ENCODE peak calls at places on chromosomes 13 and 19, in eight cellular contexts. Z is HCT116; U is uterus; N is CD8-positive, alpha-beta T cell; M is AG04449; Q is choroid plexus epithelial cell; C is AG04450; I is ovary. Y is an unnamed sample.

GRCh38 chr13:29654807-29655547 is 59.5 kb upstream of the SLC7A1 start:
- DNase-seq in Z (no peak), U (no peak), N (no peak), M (peak), Q (no peak), C (no peak), I (no peak), Y (no peak)

GRCh38 chr13:101181076-101181685 is 235.1 kb downstream of the NALCN start:
- DNase-seq in Z (no peak), U (no peak), N (no peak), M (no peak), Q (no peak), C (no peak), I (no peak), Y (no peak)

GRCh38 chr13:33639158-33639557 is 178.8 kb upstream of the RFC3 start:
- DNase-seq in Z (no peak), U (peak), N (no peak), M (peak), Q (peak), C (peak), I (peak), Y (no peak)

GRCh38 chr19:58401825-58402433 is 6.5 kb downstream of the RNF225 start:
- DNase-seq in Z (no peak), U (no peak), N (no peak), M (no peak), Q (no peak), C (no peak), I (peak), Y (no peak)

GRCh38 chr13:110582421-110582954 is 21.0 kb upstream of the RAB20 start:
- DNase-seq in Z (no peak), U (no peak), N (no peak), M (no peak), Q (no peak), C (no peak), I (no peak), Y (no peak)

GRCh38 chr13:43983373-43983772 is 103.7 kb downstream of the LACC1 start:
- DNase-seq in Z (no peak), U (no peak), N (no peak), M (no peak), Q (no peak), C (no peak), I (no peak), Y (no peak)

GRCh38 chr19:58350001-58350801 is 3.1 kb downstream of the A1BG start:
- DNase-seq in Z (no peak), U (no peak), N (no peak), M (no peak), Q (peak), C (no peak), I (no peak), Y (no peak)

GRCh38 chr19:43532571-43532961 is 422 bp upstream of the ZNF575 start:
- DNase-seq in Z (peak), U (no peak), N (no peak), M (no peak), Q (no peak), C (no peak), I (no peak), Y (peak)

DNA sequence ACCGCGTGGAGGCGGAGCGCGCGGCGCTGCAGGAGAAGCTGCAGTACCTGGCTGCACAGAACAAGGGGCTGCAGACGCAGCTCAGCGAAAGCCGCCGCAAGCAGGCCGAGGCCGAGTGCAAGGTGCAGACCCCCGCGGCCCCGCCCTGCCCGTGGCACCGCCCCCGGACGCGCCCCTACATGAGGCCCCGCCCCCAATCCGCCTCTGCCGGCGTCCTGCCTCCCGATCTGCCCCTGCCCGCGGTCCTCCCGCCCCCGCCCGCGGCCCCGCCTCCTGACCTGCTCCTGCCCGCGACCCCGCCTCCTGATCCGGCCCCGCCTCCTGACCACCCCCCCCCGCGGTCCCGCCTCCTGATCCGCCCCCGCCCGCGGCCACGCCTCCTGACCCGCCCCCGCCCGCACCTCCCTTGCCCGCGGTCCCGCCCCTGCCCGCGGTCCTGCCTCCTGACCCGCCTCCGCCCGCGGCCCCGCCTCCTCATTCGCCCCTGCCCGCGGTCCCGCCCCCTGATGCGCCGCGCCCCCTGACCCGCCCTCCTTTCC is 11.7 kb downstream of the PRR36 start:
- DNase-seq in Z (peak), U (no peak), N (peak), M (no peak), Q (peak), C (no peak), I (peak), Y (no peak)
- H3K4me3 ChIP-seq in Z (no peak), U (no peak), N (peak), M (no peak), Q (peak), C (no peak), I (no peak), Y (no peak)

DNA sequence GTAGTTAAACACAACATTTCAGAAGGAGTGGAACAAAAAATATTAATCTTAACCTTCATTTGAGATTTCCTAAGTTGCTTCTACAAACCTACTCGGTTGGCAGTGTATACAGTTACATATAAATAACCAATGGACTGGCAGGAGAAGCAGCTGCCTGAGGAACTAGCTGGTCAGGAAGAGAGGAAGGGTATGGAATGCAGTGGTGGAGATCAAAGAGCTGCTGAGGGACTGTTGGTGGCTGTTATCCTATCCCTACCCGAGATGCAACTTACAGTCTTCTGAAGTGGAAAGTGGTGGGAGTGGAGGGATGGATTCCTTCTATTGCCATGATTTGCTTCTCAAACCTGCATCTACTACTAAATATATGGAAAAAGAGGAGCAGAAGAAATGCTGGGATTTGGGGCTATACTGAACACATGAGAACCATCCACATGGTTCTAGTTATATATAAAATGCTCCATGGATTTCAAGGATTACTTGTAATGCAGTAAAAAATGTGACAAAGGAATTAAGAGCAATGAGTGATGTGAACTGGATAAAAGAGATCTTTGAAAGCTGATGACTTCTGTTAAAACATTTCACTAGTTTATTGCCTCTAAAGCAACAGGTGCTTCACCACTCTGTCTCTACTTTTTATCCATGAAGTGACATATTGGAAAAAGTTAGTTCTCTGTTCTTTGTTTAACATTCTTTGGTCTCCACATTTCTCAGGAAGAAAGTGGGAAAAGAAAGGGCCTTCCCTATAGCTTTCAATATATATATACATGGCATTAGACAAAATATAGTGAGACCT is 29.9 kb downstream of the MICU2 start:
- DNase-seq in Z (no peak), U (no peak), N (no peak), M (no peak), Q (no peak), C (no peak), I (no peak), Y (no peak)
- TF ChIP-seq CTCF in Z (no peak), U (no peak), N (no peak), M (no peak), Q (no peak), C (no peak), I (no peak), Y (no peak)

GRCh38 chr13:93984876-93985275 is 494.6 kb downstream of the DCT start:
- DNase-seq in Z (no peak), U (no peak), N (no peak), M (no peak), Q (no peak), C (no peak), I (no peak), Y (no peak)
- H3K4me3 ChIP-seq in Z (no peak), U (no peak), N (no peak), M (no peak), Q (no peak), C (no peak), I (no peak), Y (no peak)

GRCh38 chr13:93226623-93227279 is at the start of gene GPC6:
- DNase-seq in Z (no peak), U (no peak), N (no peak), M (no peak), Q (peak), C (peak), I (peak), Y (peak)
- TF ChIP-seq CTCF in Z (no peak), U (no peak), N (no peak), M (no peak), Q (no peak), C (no peak), I (no peak), Y (no peak)

GRCh38 chr13:24680921-24681585 is 845 bp downstream of the ATP12A start:
- DNase-seq in Z (no peak), U (no peak), N (no peak), M (no peak), Q (no peak), C (no peak), I (no peak), Y (no peak)
- H3K4me3 ChIP-seq in Z (no peak), U (no peak), N (peak), M (no peak), Q (no peak), C (no peak), I (no peak), Y (peak)

DNA sequence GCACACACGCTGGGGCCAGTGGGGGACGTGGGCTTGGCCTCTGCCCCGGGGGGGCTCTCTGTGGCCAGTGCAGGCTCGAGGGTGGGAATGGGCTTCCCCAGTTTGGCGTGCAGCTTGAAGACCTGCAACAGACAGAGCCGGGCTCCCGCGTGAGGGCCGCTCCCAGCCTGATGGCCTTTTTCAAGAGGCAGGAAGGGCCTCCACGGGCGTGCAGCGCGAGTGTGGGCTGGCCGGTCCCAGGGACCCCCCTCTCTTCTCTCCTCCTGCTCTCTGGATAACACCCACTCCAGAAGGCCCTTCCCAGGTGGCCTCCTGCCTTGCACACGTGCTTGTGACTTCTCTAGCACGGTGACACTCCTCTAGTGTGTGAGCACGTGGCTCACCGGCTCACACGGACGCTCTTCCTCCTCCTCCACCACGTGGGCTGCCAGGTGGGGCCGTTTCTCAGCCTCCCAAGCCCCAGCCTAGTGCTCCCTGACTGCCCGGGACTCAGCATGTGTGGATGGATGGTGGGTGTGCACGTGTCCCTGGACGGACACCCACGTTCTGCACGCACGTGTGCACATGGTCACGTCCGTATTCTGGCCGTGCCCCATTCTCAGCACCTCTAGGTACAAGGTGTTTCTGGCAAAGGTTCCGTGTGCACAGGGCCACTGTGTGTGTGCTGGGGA is 39.2 kb upstream of the MATK start:
- DNase-seq in Z (no peak), U (no peak), N (no peak), M (no peak), Q (no peak), C (no peak), I (no peak), Y (no peak)
- TF ChIP-seq CTCF in Z (no peak), U (no peak), N (no peak), M (no peak), Q (no peak), C (no peak), I (no peak), Y (no peak)

GRCh38 chr13:47890146-47890814 is 110.8 kb downstream of the SUCLA2 start:
- DNase-seq in Z (no peak), U (no peak), N (no peak), M (no peak), Q (peak), C (no peak), I (no peak), Y (no peak)
- H3K4me3 ChIP-seq in Z (no peak), U (no peak), N (no peak), M (no peak), Q (no peak), C (no peak), I (no peak), Y (no peak)

GRCh38 chr19:41795031-41795461 is 1.3 kb upstream of the CEACAM3 start:
- DNase-seq in Z (peak), U (no peak), N (peak), M (no peak), Q (peak), C (no peak), I (no peak), Y (no peak)
- TF ChIP-seq CTCF in Z (peak), U (peak), N (peak), M (peak), Q (peak), C (peak), I (no peak), Y (peak)

GRCh38 chr13:36332986-36333385 is 13.2 kb downstream of the SPART start:
- DNase-seq in Z (no peak), U (no peak), N (no peak), M (no peak), Q (peak), C (no peak), I (no peak), Y (no peak)
- H3K4me3 ChIP-seq in Z (no peak), U (no peak), N (no peak), M (no peak), Q (no peak), C (no peak), I (no peak), Y (no peak)